ENCODE peak calls at places on chromosomes 13 and 19, in eight cellular contexts. X is MM.1S, J is neural progenitor cell, Z is PC-3, A is GM23338, R is HCT116, I is hepatocyte, S is SK-N-SH. G is an unnamed sample.

GRCh38 chr13:110330491-110331001 is 23.5 kb downstream of the COL4A2 start:
- DNase-seq in X (no peak), I (no peak), A (no peak), R (no peak), Z (no peak), S (no peak), J (no peak), G (no peak)

GRCh38 chr19:38017504-38018150 is 110.6 kb downstream of the SIPA1L3 start:
- DNase-seq in A (no peak), I (no peak), J (no peak), S (no peak), R (no peak), X (no peak), Z (no peak), G (no peak)

GRCh38 chr19:48342841-48343540 is 17.6 kb downstream of the EMP3 start:
- DNase-seq in X (no peak), J (no peak), S (no peak), A (no peak), I (no peak), R (no peak), Z (peak), G (no peak)

GRCh38 chr19:15292847-15293582 is 39.3 kb downstream of the BRD4 start:
- DNase-seq in S (no peak), I (no peak), X (peak), Z (no peak), R (no peak), A (no peak), J (no peak), G (peak)

GRCh38 chr19:51691122-51692064 is 1.7 kb upstream of the SPACA6 start:
- DNase-seq in J (peak), X (no peak), Z (no peak), R (no peak), I (peak), A (peak), S (peak), G (no peak)

GRCh38 chr19:38209152-38209551 is 14.9 kb downstream of the DPF1 start:
- DNase-seq in R (no peak), X (no peak), A (peak), J (peak), Z (no peak), I (no peak), S (no peak), G (no peak)

GRCh38 chr19:45423589-45424190 is at the start of gene ERCC1:
- DNase-seq in X (peak), S (peak), Z (peak), A (peak), J (peak), I (peak), R (peak), G (peak)

GRCh38 chr19:14383556-14383897 is 2.3 kb downstream of the ADGRE5 start:
- DNase-seq in X (no peak), Z (peak), R (no peak), J (no peak), I (no peak), A (no peak), S (no peak), G (no peak)

GRCh38 chr13:29676941-29677452 is 81.5 kb upstream of the SLC7A1 start:
- DNase-seq in R (no peak), A (no peak), S (no peak), I (no peak), X (no peak), J (peak), Z (no peak), G (no peak)

GRCh38 chr19:20999731-21000352 is 20.6 kb upstream of the ZNF430 start:
- DNase-seq in R (no peak), Z (peak), S (peak), J (peak), A (peak), I (peak), X (peak), G (peak)

GRCh38 chr19:11387154-11388034 is 3.3 kb upstream of the EPOR start:
- DNase-seq in J (no peak), Z (no peak), S (no peak), A (no peak), R (no peak), I (no peak), X (no peak), G (peak)

GRCh38 chr13:63110431-63110830 is 1694.8 kb upstream of the PCDH20 start:
- DNase-seq in J (no peak), X (no peak), Z (no peak), S (no peak), I (no peak), R (no peak), A (no peak), G (no peak)

GRCh38 chr13:24709186-24709913 is 29.1 kb downstream of the ATP12A start:
- DNase-seq in Z (no peak), I (no peak), X (peak), J (no peak), S (no peak), R (no peak), A (peak), G (no peak)

GRCh38 chr13:72180253-72180952 is 313.4 kb upstream of the DACH1 start:
- DNase-seq in I (no peak), R (no peak), A (peak), Z (peak), X (no peak), J (peak), S (no peak), G (no peak)

GRCh38 chr19:51783373-51783772 is 11.6 kb upstream of the FPR3 start:
- DNase-seq in X (no peak), S (no peak), R (peak), Z (peak), J (no peak), I (no peak), A (peak), G (peak)

GRCh38 chr13:53189162-53189561 is 160.5 kb downstream of the OLFM4 start:
- DNase-seq in Z (no peak), X (no peak), I (no peak), R (no peak), J (no peak), S (no peak), A (peak), G (no peak)

GRCh38 chr13:111646464-111646855 is 326.0 kb downstream of the TEX29 start:
- DNase-seq in Z (no peak), A (no peak), S (no peak), J (no peak), I (no peak), R (no peak), X (no peak), G (no peak)

GRCh38 chr13:47039106-47039505 is 142.3 kb upstream of the HTR2A start:
- DNase-seq in Z (peak), I (no peak), X (no peak), S (no peak), A (no peak), R (no peak), J (no peak), G (no peak)

GRCh38 chr19:52351512-52351911 is 15.5 kb downstream of the ZNF610 start:
- DNase-seq in Z (no peak), R (no peak), I (no peak), J (peak), S (peak), A (peak), X (no peak), G (peak)

GRCh38 chr13:46894534-46894906 is 2.3 kb downstream of the HTR2A start:
- DNase-seq in X (no peak), R (no peak), A (no peak), S (no peak), Z (peak), I (no peak), J (no peak), G (no peak)

GRCh38 chr13:105918842-105919741 is 616.4 kb downstream of the EFNB2 start:
- DNase-seq in X (peak), A (peak), I (peak), Z (peak), S (peak), R (peak), J (no peak), G (no peak)

GRCh38 chr19:29631450-29631849 is 25.4 kb downstream of the POP4 start:
- DNase-seq in X (no peak), J (no peak), R (no peak), A (no peak), I (no peak), Z (no peak), S (peak), G (no peak)

GRCh38 chr13:110819203-110820014 is 95.5 kb downstream of the ANKRD10 start:
- DNase-seq in Z (peak), I (peak), R (peak), S (peak), J (peak), A (peak), X (peak), G (peak)

GRCh38 chr19:57511484-57511883 is 11.7 kb downstream of the ZNF773 start:
- DNase-seq in I (no peak), J (no peak), Z (no peak), S (no peak), R (no peak), A (no peak), X (no peak), G (no peak)

GRCh38 chr19:30064021-30064699 is 122.1 kb downstream of the URI1 start:
- DNase-seq in Z (no peak), J (no peak), R (no peak), A (no peak), X (no peak), S (no peak), I (no peak), G (no peak)

GRCh38 chr13:51644649-51645048 is 60.4 kb downstream of the WDFY2 start:
- DNase-seq in I (no peak), Z (peak), J (no peak), S (no peak), X (no peak), A (no peak), R (no peak), G (peak)

GRCh38 chr19:51119089-51119488 is 5.6 kb upstream of the SIGLEC9 start:
- DNase-seq in R (no peak), X (no peak), Z (peak), J (no peak), S (no peak), I (no peak), A (no peak), G (no peak)

GRCh38 chr19:17346109-17346671 is 8.8 kb downstream of the GTPBP3 start:
- DNase-seq in Z (peak), R (peak), X (peak), J (peak), S (peak), I (peak), A (peak), G (peak)

GRCh38 chr19:43777163-43777700 is 3.5 kb downstream of the KCNN4 start:
- DNase-seq in R (no peak), X (no peak), J (no peak), S (peak), Z (no peak), I (peak), A (no peak), G (peak)

GRCh38 chr19:49645995-49646394 is 4.0 kb downstream of the SCAF1 start:
- DNase-seq in A (no peak), I (no peak), J (no peak), X (no peak), R (no peak), S (no peak), Z (no peak), G (no peak)

GRCh38 chr19:12611361-12611699 is 610 bp downstream of the ZNF791 start:
- DNase-seq in X (no peak), A (peak), I (peak), J (peak), R (peak), S (peak), Z (peak), G (no peak)

GRCh38 chr19:48741222-48741999 is 1.0 kb upstream of the RASIP1 start:
- DNase-seq in X (no peak), S (peak), A (peak), I (no peak), Z (no peak), R (no peak), J (peak), G (peak)

GRCh38 chr13:110305949-110306339 is 1.0 kb downstream of the COL4A1 start:
- DNase-seq in Z (peak), X (no peak), A (no peak), J (no peak), S (no peak), I (no peak), R (no peak), G (no peak)

GRCh38 chr19:54851353-54851752 is 1.1 kb downstream of the KIR3DL2 start:
- DNase-seq in S (no peak), I (no peak), J (no peak), X (no peak), Z (no peak), A (no peak), R (no peak), G (no peak)

GRCh38 chr19:44644391-44645016 is 794 bp downstream of the PVR start:
- DNase-seq in X (no peak), A (peak), J (peak), Z (peak), R (no peak), I (peak), S (peak), G (no peak)

GRCh38 chr13:27171830-27172494 is 351 bp upstream of the USP12 start:
- DNase-seq in X (peak), R (peak), I (peak), A (peak), Z (peak), S (peak), J (peak), G (peak)

DNA sequence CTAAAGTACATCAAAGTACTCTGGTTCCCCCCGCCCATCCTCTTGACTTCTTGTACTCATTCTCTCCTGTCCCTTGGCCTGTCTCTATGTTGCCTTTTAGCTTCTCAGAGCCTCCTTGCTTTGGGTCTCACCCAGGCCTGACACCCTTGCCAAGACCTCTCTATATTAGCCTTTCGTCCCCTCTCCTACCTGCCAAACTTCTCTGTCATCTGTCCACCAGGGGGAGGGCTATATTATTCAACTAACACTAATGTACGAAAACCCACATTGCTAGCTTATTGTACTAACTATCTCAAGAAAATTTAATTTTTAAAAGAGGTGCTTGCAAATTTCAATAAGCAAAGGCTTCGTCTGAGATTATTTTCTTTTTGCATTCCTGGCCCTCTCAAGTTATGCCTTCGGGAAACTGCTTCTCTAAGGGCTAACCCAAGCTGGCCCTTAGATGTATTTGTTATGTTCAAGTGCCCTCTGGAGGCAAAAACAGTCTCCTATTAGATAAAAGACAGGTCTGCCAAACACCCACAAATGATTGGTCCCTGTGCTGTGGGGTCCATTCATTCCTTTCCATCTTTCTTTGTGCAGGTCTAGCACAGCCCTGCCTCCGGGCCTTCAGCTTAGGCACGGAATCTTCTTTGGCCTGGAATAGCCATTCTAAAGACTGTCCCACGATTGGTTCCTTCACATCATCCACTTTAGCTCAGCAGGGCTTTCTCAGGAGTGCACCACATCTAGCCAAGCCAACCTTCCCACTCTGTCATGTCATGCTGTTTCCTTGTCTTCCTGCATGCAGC is 6.4 kb upstream of the MRPS31 start:
- DNase-seq in I (peak), A (peak), X (peak), R (peak), S (peak), J (peak), Z (peak), G (peak)
- H3K4me3 ChIP-seq in I (no peak), A (peak), X (no peak), R (peak), S (peak), J (peak), Z (peak), G (peak)

GRCh38 chr19:42313840-42314755 is 989 bp downstream of the TMEM145 start:
- DNase-seq in I (no peak), Z (no peak), R (no peak), A (no peak), X (no peak), J (no peak), S (peak), G (no peak)

GRCh38 chr19:42311612-42312160 is 1.4 kb upstream of the TMEM145 start:
- DNase-seq in Z (no peak), J (peak), R (no peak), A (peak), S (peak), X (no peak), I (no peak), G (no peak)

GRCh38 chr19:42312370-42312769 is 739 bp upstream of the TMEM145 start:
- DNase-seq in A (no peak), Z (no peak), S (no peak), I (no peak), J (no peak), X (no peak), R (no peak), G (no peak)

GRCh38 chr19:42315024-42315423 is 1.9 kb downstream of the TMEM145 start:
- DNase-seq in A (no peak), I (no peak), Z (no peak), X (no peak), J (no peak), R (no peak), S (no peak), G (no peak)

GRCh38 chr19:42313096-42313839 is at the start of gene TMEM145:
- DNase-seq in S (peak), I (peak), J (peak), R (no peak), Z (no peak), X (peak), A (peak), G (peak)
- TF ChIP-seq CTCF in S (peak), I (peak), J (no peak), R (no peak), Z (no peak), X (peak), A (peak), G (peak)

GRCh38 chr13:40961224-40961623 is 57.9 kb downstream of the ELF1 start:
- DNase-seq in A (no peak), J (no peak), Z (no peak), I (no peak), X (no peak), R (no peak), S (no peak), G (peak)
- TF ChIP-seq EZH2phosphoT487 in A (no peak), J (no peak), Z (no peak), I (no peak), X (no peak), R (no peak), S (no peak), G (no peak)

DNA sequence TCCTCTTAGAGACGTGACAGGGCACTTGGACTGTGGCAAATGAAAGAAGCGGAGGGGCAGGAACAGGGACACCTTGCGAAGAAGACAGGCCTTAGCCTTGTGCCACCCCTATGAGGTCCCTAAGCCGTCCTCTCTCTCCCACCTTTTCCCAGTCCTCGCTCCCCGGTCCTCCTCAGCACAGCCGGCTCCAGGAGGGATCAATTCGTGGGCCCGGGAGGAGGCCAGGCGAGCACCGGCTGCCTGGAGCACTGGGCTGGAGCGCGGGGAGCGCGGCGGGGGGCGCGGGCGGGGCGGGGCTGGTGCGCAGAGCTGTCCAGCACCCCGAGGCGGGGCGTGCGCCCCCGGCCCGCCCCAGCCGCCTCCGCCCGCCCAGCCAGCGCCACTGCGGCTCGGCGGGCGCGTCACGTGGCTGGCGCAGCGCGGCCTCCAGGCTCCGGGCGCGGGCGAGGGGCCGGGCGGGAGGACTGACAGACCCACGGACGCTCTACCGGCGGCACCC is at the start of gene LRP3:
- DNase-seq in I (peak), J (peak), R (no peak), A (peak), X (no peak), Z (peak), S (peak), G (no peak)
- H3K4me3 ChIP-seq in I (peak), J (peak), R (peak), A (peak), X (peak), Z (peak), S (peak), G (no peak)

DNA sequence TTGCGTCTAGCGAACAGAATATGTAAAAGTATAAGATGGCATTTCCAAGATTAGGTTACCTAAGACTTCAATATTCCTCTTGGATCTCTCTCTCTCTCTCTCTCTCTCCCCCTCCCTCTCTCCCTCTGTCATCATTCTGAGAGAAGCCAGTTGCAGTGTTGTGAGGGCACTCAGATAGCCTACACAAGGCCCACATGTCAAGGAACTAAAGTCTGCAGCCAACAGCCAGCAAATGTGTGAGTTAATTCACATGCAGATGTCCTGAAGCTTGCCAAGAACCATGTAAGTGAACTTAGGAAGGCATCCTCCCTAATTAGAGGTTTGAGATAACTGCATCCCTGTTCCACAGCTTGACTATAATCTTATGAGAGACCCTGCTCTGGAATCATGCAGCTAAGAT is 822.9 kb upstream of the PRR20A start:
- DNase-seq in R (no peak), A (peak), J (no peak), S (no peak), Z (no peak), I (no peak), X (no peak), G (no peak)
- TF ChIP-seq CTCF in R (no peak), A (no peak), J (no peak), S (no peak), Z (no peak), I (no peak), X (no peak), G (no peak)

GRCh38 chr13:39779337-39780270 is 124.1 kb downstream of the COG6 start:
- DNase-seq in R (no peak), A (no peak), Z (peak), X (no peak), J (no peak), I (no peak), S (no peak), G (no peak)

GRCh38 chr13:39777021-39777420 is 121.6 kb downstream of the COG6 start:
- DNase-seq in X (no peak), J (no peak), Z (no peak), I (no peak), S (no peak), A (no peak), R (no peak), G (no peak)

GRCh38 chr13:39773833-39774232 is 118.4 kb downstream of the COG6 start:
- DNase-seq in A (no peak), Z (peak), X (no peak), J (no peak), S (no peak), R (no peak), I (no peak), G (no peak)

GRCh38 chr13:39777527-39778061 is 122.1 kb downstream of the COG6 start:
- DNase-seq in Z (peak), I (peak), R (peak), X (peak), S (no peak), J (peak), A (peak), G (peak)

DNA sequence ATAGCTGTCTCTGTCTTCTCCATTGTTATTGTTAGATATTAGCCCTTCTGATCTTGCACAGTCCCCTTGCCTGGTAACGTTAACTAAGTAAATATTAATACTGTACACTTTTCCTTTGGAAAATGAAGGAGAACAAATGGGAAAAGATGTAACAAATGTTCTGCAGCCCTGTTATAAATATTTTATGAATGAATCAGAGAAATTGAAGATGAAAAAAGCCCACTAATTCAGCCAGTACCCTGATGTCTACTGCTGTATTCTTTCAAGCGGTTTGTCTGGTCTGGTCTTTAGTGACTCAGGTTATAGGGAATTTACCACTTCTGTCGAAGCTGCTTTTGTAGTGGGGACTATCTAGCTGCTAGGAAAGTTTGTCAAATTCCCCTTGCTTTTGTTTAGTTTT is 121.0 kb downstream of the COG6 start:
- DNase-seq in Z (peak), X (no peak), R (no peak), J (no peak), I (no peak), S (no peak), A (no peak), G (no peak)
- TF ChIP-seq EZH2phosphoT487 in Z (no peak), X (no peak), R (no peak), J (no peak), I (no peak), S (no peak), A (no peak), G (no peak)